ENCODE peak calls at places on chromosomes 16 and 17, in eight cellular contexts. Q is suprapubic skin; B is DMS153; Z is stimulated activated naive CD8-positive, alpha-beta T cell treated with anti-CD3 and anti-CD28 coated beads, Interleukin-15, amount 100 ng/mL, for 72 hours; C is neural progenitor cell; I is fibroblast of villous mesenchyme; K is Jurkat, Clone E6-1; R is cardiac septum. L is an unnamed sample.

GRCh38 chr16:15854061-15854460 is 2.8 kb downstream of the MYH11 start:
- DNase-seq in Q (no peak), B (no peak), Z (no peak), C (no peak), I (no peak), K (no peak), R (no peak), L (no peak)

GRCh38 chr17:46192484-46193245 is 564 bp downstream of the KANSL1 start:
- DNase-seq in Q (peak; percentile 78), B (peak; percentile 23), Z (peak; percentile 73), C (peak; percentile 85), I (peak; percentile 81), K (peak; percentile 65), R (no peak), L (peak; percentile 73)

GRCh38 chr16:57694556-57695377 is at the start of gene DRC7:
- DNase-seq in Q (no peak), B (peak; percentile 60), Z (peak; percentile 37), C (peak; percentile 90), I (peak; percentile 22), K (peak; percentile 71), R (no peak), L (peak; percentile 69)

GRCh38 chr17:57541472-57542394 is 203.4 kb downstream of the CCDC182 start:
- DNase-seq in Q (no peak), B (no peak), Z (no peak), C (no peak), I (peak; percentile 95), K (no peak), R (peak; percentile 87), L (peak; percentile 81)

GRCh38 chr16:69741519-69741918 is 13.2 kb downstream of the NOB1 start:
- DNase-seq in Q (no peak), B (no peak), Z (no peak), C (no peak), I (peak; percentile 22), K (no peak), R (no peak), L (peak; percentile 75)

GRCh38 chr16:89115216-89115949 is 21.7 kb downstream of the ACSF3 start:
- DNase-seq in Q (no peak), B (no peak), Z (peak; percentile 81), C (no peak), I (peak; percentile 40), K (peak; percentile 99), R (peak; percentile 91), L (peak; percentile 63)

GRCh38 chr16:50683689-50684374 is 2.7 kb upstream of the SNX20 start:
- DNase-seq in Q (no peak), B (no peak), Z (peak; percentile 76), C (no peak), I (no peak), K (no peak), R (peak; percentile 79), L (no peak)

GRCh38 chr17:50558955-50559614 is 1.4 kb upstream of the CACNA1G start:
- DNase-seq in Q (no peak), B (no peak), Z (no peak), C (peak; percentile 86), I (no peak), K (no peak), R (no peak), L (no peak)

GRCh38 chr17:17724991-17725852 is 44.0 kb downstream of the RAI1 start:
- DNase-seq in Q (no peak), B (no peak), Z (no peak), C (peak; percentile 84), I (peak; percentile 80), K (no peak), R (no peak), L (no peak)

GRCh38 chr17:33745047-33745783 is 452.1 kb upstream of the ASIC2 start:
- DNase-seq in Q (no peak), B (no peak), Z (no peak), C (no peak), I (no peak), K (no peak), R (no peak), L (no peak)

GRCh38 chr17:79563237-79564013 is 47.4 kb downstream of the RBFOX3 start:
- DNase-seq in Q (no peak), B (no peak), Z (no peak), C (no peak), I (no peak), K (no peak), R (no peak), L (peak; percentile 1)

GRCh38 chr17:2955931-2956582 is 107.3 kb downstream of the OR1D5 start:
- DNase-seq in Q (peak; percentile 47), B (no peak), Z (no peak), C (no peak), I (no peak), K (no peak), R (no peak), L (no peak)

GRCh38 chr17:17944743-17945142 is 27.5 kb downstream of the TOM1L2 start:
- DNase-seq in Q (no peak), B (no peak), Z (no peak), C (peak; percentile 37), I (no peak), K (no peak), R (no peak), L (no peak)

GRCh38 chr17:81207610-81208581 is 14.9 kb downstream of the CEP131 start:
- DNase-seq in Q (no peak), B (no peak), Z (peak; percentile 31), C (no peak), I (no peak), K (peak; percentile 37), R (no peak), L (no peak)

GRCh38 chr16:30464078-30464477 is 8.5 kb upstream of the ITGAL start:
- DNase-seq in Q (no peak), B (no peak), Z (no peak), C (no peak), I (no peak), K (no peak), R (no peak), L (no peak)

GRCh38 chr17:81035389-81036127 is 607 bp downstream of the BAIAP2 start:
- DNase-seq in Q (no peak), B (no peak), Z (no peak), C (peak; percentile 54), I (no peak), K (no peak), R (no peak), L (peak; percentile 42)

L was measured in choroid plexus epithelial cell.